ENCODE peak calls at places on chromosomes 5 and 9, in five cellular contexts. A is neural crest cell, E is mucosa of gallbladder, I is Karpas-422, Z is T-helper 2 cell. W is an unnamed sample.

GRCh38 chr5:72063219-72063819 is 44.0 kb upstream of the MAP1B start:
- DNase-seq in A (peak), E (no peak), I (peak), Z (no peak), W (no peak)

GRCh38 chr5:118891252-118891651 is 97.1 kb downstream of the DTWD2 start:
- DNase-seq in A (no peak), E (no peak), I (no peak), Z (no peak), W (no peak)

GRCh38 chr9:76018244-76018643 is 127.8 kb downstream of the PCSK5 start:
- DNase-seq in A (no peak), E (peak), I (no peak), Z (no peak), W (no peak)

GRCh38 chr9:79559501-79560181 is 12.1 kb upstream of the TLE4 start:
- DNase-seq in A (no peak), E (no peak), I (no peak), Z (no peak), W (no peak)

GRCh38 chr9:88370346-88370745 is 17.9 kb upstream of the SPIN1 start:
- DNase-seq in A (no peak), E (no peak), I (no peak), Z (no peak), W (no peak)

GRCh38 chr9:27791311-27791710 is 218.0 kb upstream of the C9orf72 start:
- DNase-seq in A (no peak), E (no peak), I (no peak), Z (no peak), W (no peak)

GRCh38 chr9:35696520-35697215 is 6.9 kb upstream of the TPM2 start:
- DNase-seq in A (peak), E (peak), I (peak), Z (peak), W (no peak)

GRCh38 chr9:123522921-123523320 is 166.9 kb downstream of the CRB2 start:
- DNase-seq in A (no peak), E (no peak), I (no peak), Z (no peak), W (no peak)

GRCh38 chr9:134243778-134244467 is 79.6 kb upstream of the RNU6ATAC start:
- DNase-seq in A (no peak), E (peak), I (no peak), Z (peak), W (no peak)

GRCh38 chr5:68533051-68533450 is 317.5 kb downstream of the PIK3R1 start:
- DNase-seq in A (no peak), E (no peak), I (no peak), Z (no peak), W (no peak)

GRCh38 chr9:86713970-86714369 is 233.3 kb downstream of the GAS1 start:
- DNase-seq in A (no peak), E (no peak), I (no peak), Z (no peak), W (no peak)

GRCh38 chr5:132471006-132471907 is 19.3 kb downstream of the IRF1 start:
- DNase-seq in A (no peak), E (peak), I (no peak), Z (no peak), W (no peak)

GRCh38 chr9:115891929-115892328 is 261.7 kb upstream of the PAPPA start:
- DNase-seq in A (no peak), E (no peak), I (no peak), Z (no peak), W (no peak)

GRCh38 chr5:56807698-56808097 is 7.7 kb upstream of the MAP3K1 start:
- DNase-seq in A (no peak), E (no peak), I (no peak), Z (no peak), W (no peak)

GRCh38 chr5:139637438-139638089 is 10.6 kb upstream of the CXXC5 start:
- DNase-seq in A (peak), E (peak), I (peak), Z (peak), W (no peak)

GRCh38 chr5:56683733-56684132 is 131.6 kb upstream of the MAP3K1 start:
- DNase-seq in A (no peak), E (no peak), I (no peak), Z (no peak), W (no peak)

GRCh38 chr5:966941-967340 is 41.7 kb upstream of the NKD2 start:
- DNase-seq in A (no peak), E (no peak), I (no peak), Z (no peak), W (no peak)

GRCh38 chr5:43515678-43516048 is 715 bp upstream of the C5orf34 start:
- DNase-seq in A (no peak), E (no peak), I (no peak), Z (no peak), W (no peak)

GRCh38 chr9:95793924-95794828 is 81.3 kb upstream of the ERCC6L2 start:
- DNase-seq in A (no peak), E (no peak), I (no peak), Z (no peak), W (no peak)

GRCh38 chr9:2613730-2614271 is 7.8 kb upstream of the VLDLR start:
- DNase-seq in A (no peak), E (no peak), I (no peak), Z (no peak), W (no peak)

GRCh38 chr5:53095931-53096525 is 13.5 kb downstream of the MOCS2 start:
- DNase-seq in A (peak), E (peak), I (peak), Z (peak), W (peak)

GRCh38 chr9:135119496-135120064 is 32.1 kb downstream of the OLFM1 start:
- DNase-seq in A (no peak), E (no peak), I (no peak), Z (no peak), W (no peak)

GRCh38 chr5:137252513-137252912 is 246.6 kb downstream of the SPOCK1 start:
- DNase-seq in A (no peak), E (no peak), I (no peak), Z (no peak), W (no peak)

GRCh38 chr5:36079200-36079761 is 12.6 kb upstream of the UGT3A2 start:
- DNase-seq in A (peak), E (peak), I (peak), Z (no peak), W (no peak)

GRCh38 chr5:135973323-135974018 is 18.7 kb upstream of the LECT2 start:
- DNase-seq in A (no peak), E (no peak), I (no peak), Z (no peak), W (no peak)

W was measured in thoracic aorta.